ENCODE peak calls at places on chromosomes 11 and 22, in six cellular contexts. X, G, Z, I, H and C are unnamed samples.

GRCh38 chr11:60925685-60926267 is 1.5 kb downstream of the TMEM132A start:
- DNase-seq in X (no peak), G (no peak), Z (no peak), I (no peak), H (peak; percentile 71), C (no peak)

GRCh38 chr22:49571326-49571725 is 256.3 kb downstream of the BRD1 start:
- DNase-seq in X (no peak), G (no peak), Z (no peak), I (no peak), H (no peak), C (peak; percentile 45)

GRCh38 chr11:12053606-12054361 is 45.4 kb upstream of the DKK3 start:
- DNase-seq in X (no peak), G (no peak), Z (no peak), I (no peak), H (peak; percentile 91), C (no peak)

GRCh38 chr11:12961615-12962014 is 47.5 kb upstream of the RASSF10 start:
- DNase-seq in X (no peak), G (no peak), Z (no peak), I (no peak), H (peak; percentile 42), C (no peak)

GRCh38 chr11:12007769-12008737 is at the start of gene DKK3:
- DNase-seq in X (peak; percentile 82), G (no peak), Z (no peak), I (no peak), H (no peak), C (no peak)

GRCh38 chr11:65417702-65418430 is 4.7 kb upstream of the NEAT1 start:
- DNase-seq in X (no peak), G (peak; percentile 57), Z (peak; percentile 72), I (no peak), H (peak; percentile 48), C (peak; percentile 85)

GRCh38 chr11:83681944-83682644 is 395.9 kb upstream of the CCDC90B start:
- DNase-seq in X (no peak), G (no peak), Z (no peak), I (no peak), H (no peak), C (no peak)

GRCh38 chr22:49140921-49141680 is 686.6 kb downstream of the BRD1 start:
- DNase-seq in X (peak; percentile 29), G (no peak), Z (peak; percentile 29), I (no peak), H (no peak), C (no peak)

GRCh38 chr11:115464269-115464668 is 39.9 kb downstream of the CADM1 start:
- DNase-seq in X (no peak), G (no peak), Z (no peak), I (no peak), H (no peak), C (no peak)

GRCh38 chr22:48568736-48569330 is 1258.8 kb downstream of the BRD1 start:
- DNase-seq in X (no peak), G (no peak), Z (peak; percentile 24), I (peak; percentile 73), H (no peak), C (no peak)